ENCODE peak calls at places on chromosomes 12 and 14, in eight cellular contexts. One of them, this sample, is unnamed.

GRCh38 chr12:110141389-110141788 is 17.2 kb downstream of the IFT81 start:
- DNase-seq in HS-5: peak
- DNase-seq in T-helper 2 cell: no peak
- DNase-seq in lower leg skin: peak
- DNase-seq in iPS DF 19.7: no peak
- DNase-seq in H7: no peak
- DNase-seq in cardiac fibroblast: peak
- DNase-seq in Calu3: no peak
- DNase-seq in this sample: no peak

GRCh38 chr12:64218597-64218996 is 3.5 kb downstream of the KICS2 start:
- DNase-seq in HS-5: no peak
- DNase-seq in T-helper 2 cell: no peak
- DNase-seq in lower leg skin: no peak
- DNase-seq in iPS DF 19.7: no peak
- DNase-seq in H7: no peak
- DNase-seq in cardiac fibroblast: no peak
- DNase-seq in Calu3: no peak
- DNase-seq in this sample: no peak

GRCh38 chr12:89101440-89101839 is 250.9 kb downstream of the DUSP6 start:
- DNase-seq in HS-5: no peak
- DNase-seq in T-helper 2 cell: no peak
- DNase-seq in lower leg skin: no peak
- DNase-seq in iPS DF 19.7: no peak
- DNase-seq in H7: no peak
- DNase-seq in cardiac fibroblast: no peak
- DNase-seq in Calu3: no peak
- DNase-seq in this sample: no peak

GRCh38 chr14:70821916-70822705 is 12.8 kb upstream of the MAP3K9 start:
- DNase-seq in HS-5: no peak
- DNase-seq in T-helper 2 cell: peak
- DNase-seq in lower leg skin: no peak
- DNase-seq in iPS DF 19.7: no peak
- DNase-seq in H7: peak
- DNase-seq in cardiac fibroblast: peak
- DNase-seq in Calu3: peak
- DNase-seq in this sample: peak

GRCh38 chr14:106875503-106875902 is 1349.1 kb downstream of the TMEM121 start:
- DNase-seq in HS-5: no peak
- DNase-seq in T-helper 2 cell: no peak
- DNase-seq in lower leg skin: no peak
- DNase-seq in iPS DF 19.7: no peak
- DNase-seq in H7: no peak
- DNase-seq in cardiac fibroblast: no peak
- DNase-seq in Calu3: peak
- DNase-seq in this sample: no peak

GRCh38 chr12:38905480-38906351 is at the start of gene CPNE8:
- DNase-seq in HS-5: peak
- DNase-seq in T-helper 2 cell: peak
- DNase-seq in lower leg skin: peak
- DNase-seq in iPS DF 19.7: no peak
- DNase-seq in H7: peak
- DNase-seq in cardiac fibroblast: peak
- DNase-seq in Calu3: peak
- DNase-seq in this sample: peak

GRCh38 chr12:19183121-19183838 is 53.7 kb downstream of the PLEKHA5 start:
- DNase-seq in HS-5: no peak
- DNase-seq in T-helper 2 cell: no peak
- DNase-seq in lower leg skin: no peak
- DNase-seq in iPS DF 19.7: no peak
- DNase-seq in H7: no peak
- DNase-seq in cardiac fibroblast: peak
- DNase-seq in Calu3: no peak
- DNase-seq in this sample: no peak

GRCh38 chr14:42222924-42223471 is 616.3 kb downstream of the LRFN5 start:
- DNase-seq in HS-5: no peak
- DNase-seq in T-helper 2 cell: no peak
- DNase-seq in lower leg skin: peak
- DNase-seq in iPS DF 19.7: no peak
- DNase-seq in H7: no peak
- DNase-seq in cardiac fibroblast: peak
- DNase-seq in Calu3: no peak
- DNase-seq in this sample: no peak